ENCODE peak calls at places on chromosomes 13 and 19, in seven cellular contexts. D is activated naive CD8-positive, alpha-beta T cell treated with anti-CD3 and anti-CD28 coated beads, Interleukin-2, amount 50 U/mL, for 24 hours; U is body of pancreas; K is stimulated activated CD8-positive, alpha-beta memory T cell treated with anti-CD3 and anti-CD28 coated beads, Interleukin-15, amount 100 ng/mL, for 4 hours; I is substantia nigra; Q is heart left ventricle; V is NCI-H345. G is an unnamed sample.

GRCh38 chr19:35555301-35556005 is 8.0 kb downstream of the ATP4A start:
- DNase-seq in D (no peak), U (no peak), K (no peak), I (no peak), Q (no peak), V (peak), G (peak)

GRCh38 chr13:21420706-21421105 is 38.4 kb downstream of the ZDHHC20 start:
- DNase-seq in D (no peak), U (no peak), K (no peak), I (no peak), Q (no peak), V (no peak), G (no peak)

GRCh38 chr19:51253088-51253806 is 2.4 kb downstream of the SIGLECL1 start:
- DNase-seq in D (no peak), U (no peak), K (no peak), I (no peak), Q (no peak), V (no peak), G (no peak)

GRCh38 chr13:19961924-19962323 is 3.4 kb downstream of the ZMYM2 start:
- DNase-seq in D (no peak), U (no peak), K (no peak), I (no peak), Q (no peak), V (no peak), G (no peak)

GRCh38 chr19:12924621-12925310 is 5.7 kb upstream of the SYCE2 start:
- DNase-seq in D (no peak), U (no peak), K (no peak), I (no peak), Q (no peak), V (no peak), G (no peak)

GRCh38 chr13:24827799-24828198 is 63.8 kb downstream of the RNF17 start:
- DNase-seq in D (no peak), U (no peak), K (no peak), I (no peak), Q (no peak), V (no peak), G (no peak)

GRCh38 chr19:38024991-38025716 is 118.1 kb downstream of the SIPA1L3 start:
- DNase-seq in D (no peak), U (no peak), K (no peak), I (no peak), Q (no peak), V (no peak), G (peak)

GRCh38 chr13:113644800-113645199 is 13.2 kb downstream of the ATP4B start:
- DNase-seq in D (no peak), U (no peak), K (no peak), I (no peak), Q (no peak), V (no peak), G (no peak)

GRCh38 chr19:18416778-18417249 is 2.4 kb upstream of the SSBP4 start:
- DNase-seq in D (peak), U (peak), K (peak), I (peak), Q (peak), V (peak), G (peak)

GRCh38 chr13:33033361-33033812 is 17.2 kb downstream of the KL start:
- DNase-seq in D (peak), U (no peak), K (no peak), I (no peak), Q (no peak), V (no peak), G (no peak)

GRCh38 chr19:1144741-1145140 is 29.3 kb downstream of the SBNO2 start:
- DNase-seq in D (no peak), U (no peak), K (no peak), I (no peak), Q (no peak), V (no peak), G (no peak)

GRCh38 chr19:16316506-16316882 is 8.1 kb upstream of the KLF2 start:
- DNase-seq in D (no peak), U (no peak), K (no peak), I (no peak), Q (no peak), V (no peak), G (no peak)

GRCh38 chr13:113493315-113493951 is 2.9 kb upstream of the DCUN1D2 start:
- DNase-seq in D (no peak), U (no peak), K (no peak), I (no peak), Q (no peak), V (peak), G (peak)